ENCODE peak calls at places on chromosome 14, in ten cellular contexts. N is WTC11, Y is Peyer's patch, Q is HepG2, X is cardiac muscle cell, W is RWPE1, D is fibroblast of the aortic adventitia, G is GM23338, H is GM13976, S is kidney epithelial cell. O is an unnamed sample.

GRCh38 chr14:72904840-72905561 is 11.1 kb upstream of the DPF3 start:
- DNase-seq in D (peak), W (peak), N (peak), X (peak), H (peak), S (no peak), G (peak), Y (peak), Q (peak), O (peak)

GRCh38 chr14:100784523-100785337 is 41.2 kb upstream of the MEG3 start:
- DNase-seq in S (no peak), X (no peak), D (no peak), W (no peak), G (no peak), Y (no peak), H (no peak), N (no peak), Q (no peak), O (no peak)

GRCh38 chr14:34582117-34582680 is 42.7 kb upstream of the EAPP start:
- DNase-seq in Q (no peak), S (no peak), H (no peak), D (no peak), X (no peak), N (no peak), W (no peak), Y (peak), G (no peak), O (no peak)

GRCh38 chr14:73786632-73786941 is 65.0 kb upstream of the PTGR2 start:
- DNase-seq in G (peak), N (peak), D (no peak), X (peak), W (no peak), S (no peak), Q (no peak), H (peak), Y (no peak), O (peak)

GRCh38 chr14:69612014-69612758 is 790 bp downstream of the SUSD6 start:
- DNase-seq in Y (peak), N (peak), G (peak), H (no peak), X (peak), D (no peak), Q (no peak), W (peak), S (no peak), O (peak)

GRCh38 chr14:69803753-69804152 is 6.7 kb upstream of the SLC10A1 start:
- DNase-seq in W (peak), G (peak), Q (no peak), H (no peak), Y (no peak), D (no peak), N (no peak), S (no peak), X (no peak), O (no peak)

GRCh38 chr14:84482256-84483071 is 1047.5 kb upstream of the FLRT2 start:
- DNase-seq in D (peak), X (peak), Q (no peak), H (no peak), N (no peak), S (peak), Y (no peak), W (peak), G (no peak), O (no peak)

GRCh38 chr14:71142375-71143038 is 235.2 kb downstream of the PCNX1 start:
- DNase-seq in H (peak), D (peak), S (peak), Y (no peak), X (peak), Q (no peak), W (no peak), G (no peak), N (no peak), O (no peak)

GRCh38 chr14:93984987-93985410 is 8.6 kb upstream of the ASB2 start:
- DNase-seq in W (peak), D (peak), X (peak), N (peak), Q (peak), S (peak), H (no peak), Y (no peak), G (peak), O (peak)

GRCh38 chr14:38197001-38197760 is 10.5 kb upstream of the SSTR1 start:
- DNase-seq in H (no peak), Q (no peak), D (peak), S (no peak), G (peak), W (no peak), N (no peak), Y (no peak), X (peak), O (no peak)

GRCh38 chr14:33776871-33777270 is 174.0 kb downstream of the EGLN3 start:
- DNase-seq in G (peak), Y (no peak), H (no peak), N (no peak), Q (no peak), X (no peak), S (no peak), D (no peak), W (no peak), O (no peak)

GRCh38 chr14:99250636-99251208 is 21.3 kb downstream of the BCL11B start:
- DNase-seq in S (no peak), W (no peak), Q (no peak), D (no peak), N (no peak), Y (no peak), X (no peak), H (no peak), G (no peak), O (no peak)

GRCh38 chr14:22026527-22026926 is 352.9 kb upstream of the OR4E1 start:
- DNase-seq in X (no peak), H (no peak), D (no peak), Y (no peak), W (no peak), S (no peak), Q (no peak), G (no peak), N (no peak), O (no peak)

GRCh38 chr14:103019827-103020226 is 37.5 kb downstream of the CDC42BPB start:
- DNase-seq in S (no peak), D (peak), Q (no peak), N (no peak), W (no peak), H (no peak), G (no peak), X (peak), Y (peak), O (no peak)

GRCh38 chr14:91493169-91493568 is 16.9 kb downstream of the PPP4R3A start:
- DNase-seq in Q (no peak), N (no peak), W (no peak), H (no peak), Y (no peak), G (no peak), X (peak), S (no peak), D (peak), O (no peak)

GRCh38 chr14:50736932-50737419 is 68.9 kb upstream of the SAV1 start:
- DNase-seq in H (peak), N (no peak), Q (no peak), D (no peak), G (no peak), S (no peak), X (no peak), W (no peak), Y (no peak), O (no peak)

GRCh38 chr14:86501611-86502010 is 971.7 kb downstream of the FLRT2 start:
- DNase-seq in H (no peak), Y (no peak), W (no peak), D (no peak), X (no peak), G (no peak), Q (no peak), N (no peak), S (no peak), O (no peak)

GRCh38 chr14:33699300-33699699 is 251.6 kb downstream of the EGLN3 start:
- DNase-seq in N (no peak), D (peak), Y (no peak), S (no peak), H (no peak), Q (no peak), X (no peak), W (no peak), G (no peak), O (no peak)

GRCh38 chr14:105171004-105171673 is 2.6 kb upstream of the JAG2 start:
- DNase-seq in Y (no peak), W (no peak), G (no peak), Q (no peak), D (no peak), X (no peak), N (no peak), S (no peak), H (no peak), O (no peak)

GRCh38 chr14:55131782-55132181 is 2.7 kb downstream of the LGALS3 start:
- DNase-seq in W (no peak), D (no peak), N (no peak), X (peak), H (no peak), S (no peak), G (no peak), Y (peak), Q (no peak), O (no peak)
- TF ChIP-seq CTCF in W (no peak), D (peak), N (no peak), X (no peak), H (no peak), S (no peak), G (no peak), Y (no peak), Q (no peak), O (no peak)

GRCh38 chr14:63843796-63844195 is 9.0 kb upstream of the SYNE2 start:
- DNase-seq in N (no peak), S (no peak), G (no peak), H (no peak), Y (no peak), D (no peak), W (no peak), X (no peak), Q (no peak), O (no peak)

DNA sequence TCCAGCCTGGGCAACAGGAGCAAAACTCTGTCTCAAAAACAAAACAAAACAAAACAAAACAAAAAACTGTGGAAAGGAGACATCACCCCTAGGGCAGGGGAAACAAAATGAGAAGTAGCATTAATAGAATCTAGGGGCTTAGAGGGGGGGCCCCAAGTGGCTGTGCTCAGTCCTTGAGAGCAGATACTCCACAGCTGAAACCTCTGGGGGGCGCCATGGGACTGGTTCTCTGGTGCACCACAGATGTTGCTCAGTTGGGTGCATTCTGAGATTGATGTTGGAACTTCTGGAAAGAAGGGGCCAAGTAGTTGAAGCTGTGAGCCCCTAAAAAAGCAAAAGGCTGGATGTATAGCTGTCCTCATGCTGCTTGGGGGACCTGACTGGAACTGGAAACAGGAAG is 11.8 kb upstream of the SYNE2 start:
- DNase-seq in N (peak), Y (peak), Q (peak), D (no peak), W (no peak), G (peak), X (no peak), H (no peak), S (no peak), O (no peak)
- TF ChIP-seq CTCF in N (peak), Y (no peak), Q (peak), D (peak), W (no peak), G (peak), X (peak), H (no peak), S (no peak), O (no peak)

GRCh38 chr14:66507722-66508546 is at the start of gene GPHN:
- DNase-seq in D (peak), X (peak), N (peak), W (peak), S (peak), Q (peak), G (peak), H (peak), Y (peak), O (peak)
- TF ChIP-seq CTCF in D (peak), X (peak), N (no peak), W (no peak), S (peak), Q (peak), G (no peak), H (peak), Y (no peak), O (no peak)

GRCh38 chr14:61167642-61168041 is 113.5 kb downstream of the TMEM30B start:
- DNase-seq in X (no peak), W (no peak), D (no peak), S (no peak), H (no peak), Y (no peak), G (no peak), Q (no peak), N (no peak), O (no peak)
- TF ChIP-seq CTCF in X (no peak), W (no peak), D (no peak), S (no peak), H (no peak), Y (no peak), G (no peak), Q (no peak), N (no peak), O (no peak)

GRCh38 chr14:95452176-95452889 is 64.1 kb downstream of the SYNE3 start:
- DNase-seq in Y (no peak), Q (peak), S (no peak), W (no peak), N (peak), X (peak), H (peak), D (no peak), G (peak), O (peak)
- TF ChIP-seq CTCF in Y (no peak), Q (peak), S (peak), W (no peak), N (peak), X (peak), H (peak), D (peak), G (peak), O (peak)

O was measured in endothelial cell.